ENCODE peak calls at places on chromosomes 2 and 18, in seven cellular contexts. A is uterus, J is adrenal gland, Q is AG09319, O is nephron progenitor cell, U is GM13977, V is endothelial cell. L is an unnamed sample.

GRCh38 chr2:63488118-63488713 is 100.1 kb downstream of the WDPCP start:
- DNase-seq in A (no peak), J (peak; percentile 24), Q (peak; percentile 4), O (peak; percentile 10), U (peak; percentile 33), V (peak; percentile 11), L (no peak)

GRCh38 chr2:171652411-171652775 is 34.9 kb upstream of the DYNC1I2 start:
- DNase-seq in A (no peak), J (no peak), Q (no peak), O (no peak), U (peak; percentile 13), V (no peak), L (no peak)

GRCh38 chr2:181632733-181633401 is 24.0 kb downstream of the CERKL start:
- DNase-seq in A (no peak), J (no peak), Q (no peak), O (no peak), U (no peak), V (no peak), L (no peak)

GRCh38 chr2:111054791-111055627 is 65.7 kb upstream of the BCL2L11 start:
- DNase-seq in A (no peak), J (no peak), Q (no peak), O (no peak), U (peak; percentile 60), V (no peak), L (no peak)

GRCh38 chr2:45823723-45824206 is 172.3 kb downstream of the PRKCE start:
- DNase-seq in A (peak; percentile 47), J (peak; percentile 25), Q (no peak), O (no peak), U (no peak), V (no peak), L (no peak)

GRCh38 chr2:158936978-158937377 is 31.5 kb upstream of the TANC1 start:
- DNase-seq in A (peak; percentile 38), J (no peak), Q (peak; percentile 87), O (no peak), U (no peak), V (peak; percentile 13), L (no peak)

GRCh38 chr2:164126960-164127359 is 391.2 kb upstream of the FIGN start:
- DNase-seq in A (no peak), J (no peak), Q (no peak), O (no peak), U (no peak), V (no peak), L (no peak)

GRCh38 chr2:233468047-233468745 is 98.4 kb downstream of the USP40 start:
- DNase-seq in A (no peak), J (no peak), Q (no peak), O (no peak), U (no peak), V (no peak), L (no peak)

GRCh38 chr2:197620113-197620512 is 55.3 kb downstream of the RFTN2 start:
- DNase-seq in A (no peak), J (no peak), Q (no peak), O (no peak), U (no peak), V (no peak), L (no peak)

GRCh38 chr18:13437034-13437433 is 218.5 kb downstream of the LDLRAD4 start:
- DNase-seq in A (no peak), J (no peak), Q (no peak), O (no peak), U (no peak), V (no peak), L (no peak)

GRCh38 chr18:46160050-46160798 is 56.0 kb downstream of the HAUS1 start:
- DNase-seq in A (no peak), J (no peak), Q (no peak), O (no peak), U (no peak), V (no peak), L (no peak)

GRCh38 chr18:74598350-74599001 is 806 bp downstream of the ZNF407 start:
- DNase-seq in A (no peak), J (peak; percentile 46), Q (no peak), O (peak; percentile 74), U (peak; percentile 64), V (no peak), L (peak; percentile 63)

GRCh38 chr2:205747827-205748386 is 65.6 kb downstream of the NRP2 start:
- DNase-seq in A (peak; percentile 46), J (no peak), Q (no peak), O (peak; percentile 37), U (no peak), V (no peak), L (no peak)

GRCh38 chr2:144267209-144267608 is 252.7 kb downstream of the ZEB2 start:
- DNase-seq in A (no peak), J (peak; percentile 28), Q (no peak), O (no peak), U (peak; percentile 49), V (no peak), L (no peak)

GRCh38 chr18:54327818-54328217 is 29.8 kb downstream of the STARD6 start:
- DNase-seq in A (no peak), J (no peak), Q (no peak), O (no peak), U (no peak), V (no peak), L (no peak)

GRCh38 chr2:53633441-53633840 is 134.2 kb upstream of the CHAC2 start:
- DNase-seq in A (no peak), J (no peak), Q (peak; percentile 11), O (no peak), U (no peak), V (no peak), L (no peak)

GRCh38 chr2:131641414-131642206 is 113.9 kb downstream of the CCDC74A start:
- DNase-seq in A (no peak), J (no peak), Q (no peak), O (no peak), U (no peak), V (no peak), L (no peak)

GRCh38 chr18:35132284-35132910 is 91.2 kb downstream of the MAPRE2 start:
- DNase-seq in A (no peak), J (no peak), Q (no peak), O (no peak), U (no peak), V (no peak), L (no peak)

GRCh38 chr2:62199392-62200125 is 3.6 kb downstream of the B3GNT2 start:
- DNase-seq in A (no peak), J (no peak), Q (no peak), O (no peak), U (no peak), V (no peak), L (no peak)

GRCh38 chr2:62196278-62196901 is 475 bp downstream of the B3GNT2 start:
- DNase-seq in A (peak; percentile 37), J (peak; percentile 65), Q (no peak), O (no peak), U (peak; percentile 54), V (peak; percentile 66), L (peak; percentile 49)

GRCh38 chr2:62198237-62198633 is 2.3 kb downstream of the B3GNT2 start:
- DNase-seq in A (no peak), J (no peak), Q (no peak), O (no peak), U (no peak), V (no peak), L (no peak)

GRCh38 chr2:62197017-62197586 is 1.2 kb downstream of the B3GNT2 start:
- DNase-seq in A (peak; percentile 22), J (no peak), Q (no peak), O (peak; percentile 46), U (peak; percentile 45), V (peak; percentile 29), L (peak; percentile 34)

DNA sequence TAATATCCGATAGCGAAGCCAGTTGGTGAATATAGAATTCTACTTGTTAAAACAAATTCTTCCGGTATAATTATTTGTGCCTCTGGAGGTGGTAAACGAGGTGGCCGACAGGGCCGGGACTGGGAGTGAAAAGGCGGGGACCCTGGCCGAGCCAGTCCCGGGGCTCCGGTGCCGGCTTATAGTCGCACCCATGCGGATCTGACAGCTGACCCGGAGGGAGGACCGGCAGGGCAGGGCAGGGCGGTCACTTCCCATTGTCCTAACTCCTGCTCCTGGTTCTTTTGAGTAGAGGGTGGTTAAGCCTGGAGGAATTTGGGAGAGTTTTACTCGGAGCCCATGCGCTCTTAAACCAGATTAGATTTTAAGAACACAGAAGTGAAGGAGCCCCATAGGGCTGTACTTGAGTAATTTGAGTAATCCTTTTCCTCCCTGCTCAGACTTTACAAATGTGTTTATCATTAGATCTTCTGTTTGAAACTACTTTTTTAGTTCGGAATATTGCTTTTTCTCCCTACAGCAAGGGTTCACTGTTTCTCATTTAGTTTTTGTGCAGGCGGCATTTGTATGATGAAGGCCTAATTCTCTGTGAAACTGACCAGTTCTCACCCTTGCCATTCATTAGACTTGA is 1.8 kb downstream of the B3GNT2 start:
- DNase-seq in A (peak; percentile 22), J (peak; percentile 40), Q (no peak), O (peak; percentile 60), U (no peak), V (peak; percentile 54), L (peak; percentile 27)
- TF ChIP-seq CTCF in A (no peak), J (peak; percentile 7), Q (no peak), O (no peak), U (no peak), V (no peak), L (no peak)

DNA sequence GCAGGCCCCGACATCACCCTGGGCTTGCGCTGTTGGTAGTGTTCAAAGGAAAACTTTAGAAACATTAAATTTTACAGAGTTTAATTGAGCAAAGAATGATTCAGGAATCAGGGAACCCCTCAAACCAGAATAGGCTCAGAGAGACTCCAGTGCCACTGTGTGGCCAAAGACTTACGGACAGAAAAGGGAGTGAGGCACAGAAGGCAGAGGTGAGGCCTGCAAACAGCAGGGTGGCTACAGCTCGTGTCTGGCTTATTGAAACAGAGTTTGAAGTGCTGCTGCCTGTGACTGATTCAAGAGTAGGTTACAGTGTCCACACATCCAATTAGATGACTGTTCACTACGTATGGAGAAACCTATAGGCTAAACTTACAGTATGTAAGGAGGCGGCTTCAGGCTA is 2.4 kb upstream of the CTDP1 start:
- DNase-seq in A (no peak), J (no peak), Q (no peak), O (no peak), U (no peak), V (no peak), L (no peak)
- TF ChIP-seq CTCF in A (no peak), J (no peak), Q (no peak), O (no peak), U (no peak), V (no peak), L (no peak)

GRCh38 chr2:103292570-103293265 is 530.9 kb downstream of the TMEM182 start:
- DNase-seq in A (no peak), J (no peak), Q (no peak), O (peak; percentile 27), U (no peak), V (peak; percentile 21), L (no peak)
- TF ChIP-seq CTCF in A (no peak), J (no peak), Q (no peak), O (no peak), U (no peak), V (peak; percentile 31), L (peak; percentile 21)

GRCh38 chr2:238685327-238685709 is 162.6 kb upstream of the TWIST2 start:
- DNase-seq in A (no peak), J (no peak), Q (no peak), O (no peak), U (no peak), V (no peak), L (no peak)

GRCh38 chr2:238688197-238689153 is 159.4 kb upstream of the TWIST2 start:
- DNase-seq in A (no peak), J (no peak), Q (peak; percentile 24), O (no peak), U (no peak), V (no peak), L (no peak)

GRCh38 chr2:238684362-238685326 is 163.2 kb upstream of the TWIST2 start:
- DNase-seq in A (peak; percentile 73), J (no peak), Q (peak; percentile 99), O (no peak), U (no peak), V (no peak), L (no peak)

GRCh38 chr2:238686223-238686622 is 161.7 kb upstream of the TWIST2 start:
- DNase-seq in A (no peak), J (no peak), Q (no peak), O (no peak), U (no peak), V (no peak), L (no peak)

GRCh38 chr2:238685713-238686112 is 162.2 kb upstream of the TWIST2 start:
- DNase-seq in A (no peak), J (no peak), Q (no peak), O (no peak), U (no peak), V (no peak), L (no peak)
- TF ChIP-seq CTCF in A (no peak), J (no peak), Q (peak; percentile 6), O (no peak), U (no peak), V (no peak), L (peak; percentile 14)